ENCODE peak calls at places on chromosomes 2 and 18, in seven cellular contexts. J, E, Y, K, Z, A and S are unnamed samples.

GRCh38 chr18:54830260-54830659 is 2.0 kb downstream of the RAB27B start:
- DNase-seq in A (no peak), Y (no peak), J (no peak), E (no peak), K (no peak), Z (no peak), S (no peak)

GRCh38 chr2:205714789-205715411 is 32.6 kb downstream of the NRP2 start:
- DNase-seq in K (no peak), J (peak; percentile 38), E (peak; percentile 81), A (no peak), Z (no peak), Y (no peak), S (no peak)

GRCh38 chr2:36555789-36556188 is 42.2 kb downstream of the FEZ2 start:
- DNase-seq in Y (no peak), Z (no peak), E (no peak), K (no peak), A (no peak), J (no peak), S (no peak)

GRCh38 chr2:102082591-102083586 is 59.7 kb upstream of the IL1R1 start:
- DNase-seq in E (peak; percentile 91), Y (no peak), A (no peak), Z (peak; percentile 72), J (peak; percentile 91), K (no peak), S (no peak)

GRCh38 chr2:163774862-163775261 is 39.1 kb upstream of the FIGN start:
- DNase-seq in A (no peak), E (peak; percentile 68), Y (no peak), J (peak; percentile 81), Z (peak; percentile 77), K (no peak), S (no peak)

GRCh38 chr18:2002178-2002577 is 569.1 kb downstream of the METTL4 start:
- DNase-seq in E (no peak), A (no peak), Y (peak; percentile 28), J (no peak), K (peak; percentile 5), Z (peak; percentile 65), S (peak; percentile 62)

GRCh38 chr2:163733301-163733938 is 2.4 kb downstream of the FIGN start:
- DNase-seq in K (no peak), J (peak; percentile 6), A (no peak), Y (no peak), E (peak; percentile 53), Z (no peak), S (no peak)

GRCh38 chr2:128563348-128563687 is 244.7 kb upstream of the HS6ST1 start:
- DNase-seq in J (peak; percentile 98), A (no peak), K (no peak), Z (no peak), Y (no peak), E (peak; percentile 67), S (no peak)

GRCh38 chr2:28636491-28636890 is 115.1 kb upstream of the PPP1CB start:
- DNase-seq in A (no peak), J (no peak), E (no peak), Z (no peak), K (no peak), Y (no peak), S (no peak)

GRCh38 chr2:205197468-205198129 is 484.7 kb upstream of the NRP2 start:
- DNase-seq in A (no peak), E (no peak), Y (no peak), K (no peak), Z (no peak), J (no peak), S (no peak)

GRCh38 chr2:144082777-144083176 is 437.1 kb downstream of the ZEB2 start:
- DNase-seq in Y (no peak), E (no peak), J (no peak), A (no peak), K (no peak), Z (no peak), S (no peak)

GRCh38 chr2:165522746-165523145 is 53.2 kb downstream of the CSRNP3 start:
- DNase-seq in Z (no peak), J (no peak), A (no peak), K (no peak), E (no peak), Y (no peak), S (no peak)

GRCh38 chr2:21035974-21036707 is 7.7 kb downstream of the APOB start:
- DNase-seq in A (no peak), Z (no peak), K (no peak), E (no peak), J (no peak), Y (no peak), S (no peak)

GRCh38 chr18:6609882-6610281 is 119.6 kb upstream of the ARHGAP28 start:
- DNase-seq in E (no peak), A (no peak), J (no peak), Y (no peak), K (no peak), Z (no peak), S (no peak)
- H2AK5ac ChIP-seq in E (no peak overlapping the region), A (no peak overlapping the region), J (no peak overlapping the region), Y (no peak overlapping the region), K (no peak overlapping the region), Z (no peak overlapping the region), S (no peak overlapping the region)

DNA sequence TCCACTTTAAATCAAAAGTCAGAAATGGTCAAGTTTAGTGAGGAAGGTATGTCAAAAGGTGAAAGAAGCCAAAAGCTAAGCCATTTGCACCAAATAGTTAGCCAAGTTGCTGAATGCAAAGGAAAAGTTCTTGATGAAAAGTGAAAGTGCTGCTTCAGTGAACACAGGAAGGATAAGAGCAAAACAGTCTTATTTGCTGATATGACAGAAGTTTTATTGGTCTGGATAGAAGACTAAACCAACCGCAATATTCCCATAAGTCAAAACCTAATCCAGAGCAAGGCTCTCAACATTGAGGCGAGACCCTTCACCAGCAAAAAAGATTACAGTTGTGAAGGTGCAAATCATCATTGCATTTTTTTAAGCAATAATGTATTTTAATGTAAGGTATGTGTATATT is 496.5 kb upstream of the LRATD1 start:
- DNase-seq in A (no peak), Y (no peak), Z (no peak), E (no peak), K (no peak), J (no peak), S (no peak)
- H3K4ac ChIP-seq in A (no peak overlapping the region), Y (no peak overlapping the region), Z (no peak overlapping the region), E (no peak overlapping the region), K (no peak overlapping the region), J (no peak overlapping the region), S (no peak overlapping the region)

DNA sequence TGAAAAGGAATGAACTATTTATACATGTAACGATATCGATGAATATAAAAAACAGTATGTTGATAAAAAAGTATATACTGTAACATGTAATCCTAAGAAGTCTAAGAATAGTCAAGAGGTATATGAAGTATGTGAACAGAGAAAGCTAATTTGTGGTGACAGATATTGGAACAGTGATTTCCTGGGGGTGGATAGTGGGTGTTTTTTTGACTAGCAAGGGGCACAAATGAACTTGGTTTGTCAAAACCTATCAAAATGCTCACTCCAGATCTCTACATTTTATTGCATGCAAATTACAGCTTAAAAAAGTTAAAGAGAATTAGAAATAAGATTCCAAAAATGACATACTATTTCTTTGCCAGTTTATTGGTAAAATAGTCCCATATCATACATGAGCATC is 35.4 kb downstream of the PTH2R start:
- DNase-seq in K (no peak), Z (no peak), J (no peak), Y (no peak), E (no peak), A (no peak), S (no peak)
- H4K8ac ChIP-seq in K (no peak overlapping the region), Z (no peak overlapping the region), J (no peak overlapping the region), Y (no peak overlapping the region), E (no peak overlapping the region), A (no peak overlapping the region), S (no peak overlapping the region)

GRCh38 chr18:75276813-75277628 is 66.4 kb downstream of the TSHZ1 start:
- DNase-seq in J (peak; percentile 73), A (no peak), E (no peak), Z (no peak), Y (no peak), K (no peak), S (no peak)

GRCh38 chr18:75277629-75277966 is 67.0 kb downstream of the TSHZ1 start:
- DNase-seq in J (no peak), A (no peak), Y (no peak), K (no peak), Z (no peak), E (no peak), S (peak; percentile 5)

GRCh38 chr18:75273817-75274216 is 63.2 kb downstream of the TSHZ1 start:
- DNase-seq in Z (no peak), A (no peak), K (no peak), E (no peak), J (no peak), Y (no peak), S (no peak)

GRCh38 chr18:75279381-75279780 is 68.8 kb downstream of the TSHZ1 start:
- DNase-seq in E (no peak), K (no peak), Z (no peak), Y (no peak), J (no peak), A (peak; percentile 31), S (no peak)

DNA sequence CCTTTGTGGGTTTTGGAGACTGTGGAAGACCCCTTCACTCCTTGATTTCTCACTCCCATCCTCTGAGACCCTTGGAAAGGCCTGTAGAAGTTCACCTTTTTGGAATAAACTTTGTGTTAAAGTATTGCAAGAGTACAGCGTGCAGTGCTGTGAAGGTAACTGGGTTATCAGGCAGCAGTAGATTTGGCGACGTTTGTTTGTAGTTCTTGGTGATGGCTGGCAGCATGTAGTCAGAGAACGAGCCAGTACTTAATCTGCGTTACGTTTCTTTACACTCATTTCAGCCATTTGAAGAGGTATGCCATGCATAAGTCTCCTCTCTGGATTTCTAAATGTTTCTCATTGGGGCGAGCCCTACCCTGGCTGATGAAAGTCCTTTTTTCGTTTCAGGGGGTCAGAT is 64.6 kb downstream of the TSHZ1 start:
- DNase-seq in J (no peak), K (no peak), Z (no peak), Y (no peak), E (no peak), A (no peak), S (no peak)
- H2AK5ac ChIP-seq in J (no peak overlapping the region), K (no peak overlapping the region), Z (no peak overlapping the region), Y (no peak overlapping the region), E (no peak overlapping the region), A (no peak overlapping the region), S (no peak overlapping the region)

GRCh38 chr18:3086865-3087264 is 73.9 kb upstream of the LPIN2 start:
- DNase-seq in A (no peak), K (no peak), E (no peak), Z (no peak), Y (no peak), J (no peak), S (no peak)
- H3K4ac ChIP-seq in A (no peak overlapping the region), K (no peak overlapping the region), E (no peak overlapping the region), Z (no peak overlapping the region), Y (no peak overlapping the region), J (no peak overlapping the region), S (no peak overlapping the region)

GRCh38 chr2:31200972-31201371 is 16.3 kb downstream of the CAPN14 start:
- DNase-seq in J (no peak), A (peak; percentile 19), K (no peak), Y (no peak), Z (no peak), E (no peak), S (no peak)
- H4K8ac ChIP-seq in J (no peak overlapping the region), A (no peak overlapping the region), K (no peak overlapping the region), Y (no peak overlapping the region), Z (no peak overlapping the region), E (no peak overlapping the region), S (no peak overlapping the region)

GRCh38 chr2:14996306-14997014 is 363.9 kb downstream of the LRATD1 start:
- DNase-seq in A (no peak), E (no peak), J (no peak), Y (no peak), K (no peak), Z (no peak), S (no peak)
- H2AK5ac ChIP-seq in A (no peak overlapping the region), E (no peak overlapping the region), J (no peak overlapping the region), Y (no peak overlapping the region), K (no peak overlapping the region), Z (no peak overlapping the region), S (no peak overlapping the region)

GRCh38 chr18:32025744-32026143 is 7.1 kb downstream of the RNF125 start:
- DNase-seq in J (no peak), A (no peak), Z (no peak), Y (no peak), K (no peak), E (no peak), S (no peak)
- H3K4ac ChIP-seq in J (no peak overlapping the region), A (no peak overlapping the region), Z (no peak overlapping the region), Y (no peak overlapping the region), K (no peak overlapping the region), E (no peak overlapping the region), S (no peak overlapping the region)